ENCODE peak calls at places on chromosomes 1 and 21, in ten cellular contexts. C is CD8-positive, alpha-beta T cell; E is heart left ventricle; T is spleen; V is GM10248; Q is fibroblast of pulmonary artery; G is transverse colon; L is tibial nerve; O is astrocyte; A is glutamatergic neuron. K is an unnamed sample.

GRCh38 chr1:202291961-202292712 is 49.6 kb downstream of the UBE2T start:
- DNase-seq in C (no peak), E (peak), T (peak), V (no peak), Q (peak), G (no peak), L (no peak), O (peak), A (no peak), K (no peak)

GRCh38 chr1:157135646-157136045 is 2.5 kb downstream of the ETV3 start:
- DNase-seq in C (no peak), E (no peak), T (no peak), V (no peak), Q (no peak), G (no peak), L (no peak), O (no peak), A (no peak), K (no peak)

GRCh38 chr1:26351591-26352337 is 2.2 kb downstream of the CRYBG2 start:
- DNase-seq in C (no peak), E (no peak), T (no peak), V (no peak), Q (no peak), G (peak), L (no peak), O (peak), A (no peak), K (no peak)

GRCh38 chr1:84742653-84743052 is 52.4 kb upstream of the SSX2IP start:
- DNase-seq in C (no peak), E (no peak), T (no peak), V (no peak), Q (no peak), G (no peak), L (no peak), O (peak), A (no peak), K (no peak)

GRCh38 chr1:198269352-198269940 is 112.6 kb downstream of the NEK7 start:
- DNase-seq in C (no peak), E (no peak), T (no peak), V (no peak), Q (no peak), G (no peak), L (no peak), O (no peak), A (no peak), K (no peak)

GRCh38 chr1:109959632-109959973 is 25.0 kb upstream of the AHCYL1 start:
- DNase-seq in C (no peak), E (no peak), T (no peak), V (no peak), Q (no peak), G (no peak), L (no peak), O (no peak), A (no peak), K (no peak)

GRCh38 chr21:27688773-27689172 is 721.9 kb upstream of the ADAMTS5 start:
- DNase-seq in C (no peak), E (no peak), T (no peak), V (no peak), Q (no peak), G (no peak), L (no peak), O (no peak), A (no peak), K (no peak)

GRCh38 chr1:173064011-173064410 is 13.3 kb upstream of the TNFSF18 start:
- DNase-seq in C (no peak), E (no peak), T (no peak), V (no peak), Q (no peak), G (no peak), L (no peak), O (peak), A (no peak), K (no peak)

GRCh38 chr1:36553591-36554417 is 71.1 kb upstream of the CSF3R start:
- DNase-seq in C (peak), E (peak), T (peak), V (peak), Q (peak), G (peak), L (peak), O (no peak), A (peak), K (peak)

GRCh38 chr1:209625791-209626285 is 26.4 kb downstream of the LAMB3 start:
- DNase-seq in C (no peak), E (no peak), T (no peak), V (no peak), Q (no peak), G (no peak), L (no peak), O (no peak), A (no peak), K (no peak)

GRCh38 chr1:241842565-241842964 is 5.4 kb upstream of the EXO1 start:
- DNase-seq in C (no peak), E (no peak), T (no peak), V (no peak), Q (peak), G (no peak), L (no peak), O (peak), A (no peak), K (no peak)

GRCh38 chr1:70327306-70328076 is 27.0 kb downstream of the ANKRD13C start:
- DNase-seq in C (no peak), E (no peak), T (no peak), V (no peak), Q (no peak), G (no peak), L (no peak), O (peak), A (no peak), K (no peak)

GRCh38 chr1:70319750-70320149 is 34.8 kb downstream of the ANKRD13C start:
- DNase-seq in C (no peak), E (no peak), T (no peak), V (no peak), Q (peak), G (no peak), L (no peak), O (peak), A (no peak), K (no peak)

DNA sequence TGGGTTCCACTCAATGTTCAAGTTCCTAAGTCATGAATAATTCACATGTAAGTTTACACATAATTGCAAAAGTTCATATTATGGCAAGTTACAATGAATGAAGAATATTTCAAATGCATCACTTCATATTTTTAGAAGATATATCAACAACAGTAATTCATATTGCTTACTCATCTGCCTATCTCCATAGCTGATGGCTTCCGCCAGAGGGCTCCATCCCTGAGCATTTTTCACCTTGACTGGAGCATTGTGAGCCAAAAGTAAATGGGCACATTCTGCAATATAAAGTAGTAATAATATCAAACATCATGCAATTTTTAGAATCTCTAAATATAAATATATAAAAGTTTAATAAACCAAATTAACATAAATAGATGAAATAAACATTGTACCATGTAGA is 29.8 kb downstream of the ANKRD13C start:
- DNase-seq in C (no peak), E (no peak), T (no peak), V (no peak), Q (no peak), G (no peak), L (no peak), O (no peak), A (no peak), K (no peak)
- TF ChIP-seq CTCF in C (no peak), E (no peak), T (no peak), V (no peak), Q (no peak), G (no peak), L (no peak), O (no peak), A (no peak), K (no peak)

DNA sequence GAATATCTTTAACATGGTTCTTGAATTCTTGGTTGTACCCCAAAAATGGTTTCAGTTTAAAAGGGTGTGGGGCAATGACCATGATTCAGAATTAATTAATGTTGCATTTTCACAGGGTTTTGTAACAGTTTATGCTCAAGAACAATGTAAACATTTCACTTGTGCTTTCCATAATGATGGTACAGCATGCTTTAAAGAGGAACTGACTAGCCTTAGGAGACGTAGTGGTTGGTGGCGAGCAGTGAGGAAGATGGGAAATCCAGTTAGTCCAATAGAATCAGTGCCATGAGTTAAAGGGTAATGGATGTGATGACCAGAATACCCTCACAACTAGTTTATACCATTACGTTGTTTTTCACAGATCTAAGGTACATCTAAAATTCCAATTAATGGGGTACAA is 138.0 kb downstream of the HS2ST1 start:
- DNase-seq in C (no peak), E (no peak), T (no peak), V (no peak), Q (no peak), G (no peak), L (no peak), O (no peak), A (no peak), K (no peak)
- TF ChIP-seq CTCF in C (no peak), E (no peak), T (no peak), V (no peak), Q (no peak), G (no peak), L (no peak), O (no peak), A (no peak), K (no peak)

GRCh38 chr1:5830771-5831599 is 161.2 kb downstream of the NPHP4 start:
- DNase-seq in C (no peak), E (no peak), T (no peak), V (no peak), Q (no peak), G (no peak), L (no peak), O (no peak), A (peak), K (no peak)
- TF ChIP-seq CTCF in C (no peak), E (no peak), T (no peak), V (no peak), Q (no peak), G (no peak), L (no peak), O (no peak), A (peak), K (peak)

GRCh38 chr1:169696273-169697100 is 14.9 kb downstream of the SELL start:
- DNase-seq in C (no peak), E (no peak), T (no peak), V (no peak), Q (peak), G (no peak), L (no peak), O (no peak), A (no peak), K (no peak)

GRCh38 chr1:169694304-169694703 is 17.1 kb downstream of the SELL start:
- DNase-seq in C (peak), E (no peak), T (no peak), V (no peak), Q (no peak), G (no peak), L (no peak), O (no peak), A (no peak), K (no peak)

GRCh38 chr1:169692766-169693460 is 18.5 kb downstream of the SELL start:
- DNase-seq in C (peak), E (no peak), T (no peak), V (no peak), Q (no peak), G (no peak), L (no peak), O (no peak), A (no peak), K (no peak)

GRCh38 chr1:169689395-169689794 is 22.0 kb downstream of the SELL start:
- DNase-seq in C (no peak), E (no peak), T (no peak), V (no peak), Q (no peak), G (no peak), L (no peak), O (no peak), A (no peak), K (no peak)

GRCh38 chr1:169690489-169690888 is 20.9 kb downstream of the SELL start:
- DNase-seq in C (no peak), E (no peak), T (no peak), V (no peak), Q (no peak), G (no peak), L (no peak), O (no peak), A (no peak), K (no peak)
- TF ChIP-seq CTCF in C (no peak), E (no peak), T (no peak), V (no peak), Q (no peak), G (no peak), L (no peak), O (no peak), A (no peak), K (no peak)

GRCh38 chr1:998051-998821 is 1.7 kb downstream of the HES4 start:
- DNase-seq in C (no peak), E (peak), T (peak), V (no peak), Q (no peak), G (no peak), L (no peak), O (no peak), A (peak), K (no peak)
- TF ChIP-seq CTCF in C (no peak), E (no peak), T (no peak), V (no peak), Q (no peak), G (no peak), L (no peak), O (no peak), A (no peak), K (no peak)

K was measured in GM13977.